ENCODE peak calls at places on chromosome 9, in nine cellular contexts. Q, M, B, C, N, K, V, U and F are unnamed samples.
A peak's percentile ranks its signal among the peaks of the same experiment; 100 is the strongest.

GRCh38 chr9:118303216-118303615 is 599.0 kb downstream of the TLR4 start:
- DNase-seq in Q (no peak), C (no peak), N (no peak), U (no peak), M (no peak), K (no peak), V (no peak), B (no peak), F (no peak)

GRCh38 chr9:121738969-121739368 is 87.5 kb downstream of the DAB2IP start:
- DNase-seq in K (peak; percentile 21), U (no peak), N (no peak), M (no peak), B (no peak), V (no peak), Q (no peak), C (no peak), F (no peak)

GRCh38 chr9:38032266-38032830 is 36.7 kb downstream of the SHB start:
- DNase-seq in Q (no peak), K (no peak), C (no peak), V (no peak), N (no peak), B (no peak), M (no peak), U (no peak), F (no peak)

GRCh38 chr9:136795027-136795402 is 1.1 kb upstream of the CCDC183 start:
- DNase-seq in N (no peak), V (no peak), Q (no peak), C (no peak), M (no peak), B (no peak), K (no peak), U (no peak), F (no peak)

GRCh38 chr9:129032541-129033159 is 3.8 kb upstream of the MIGA2 start:
- DNase-seq in Q (no peak), M (no peak), B (no peak), U (no peak), K (no peak), V (no peak), N (no peak), C (no peak), F (no peak)

GRCh38 chr9:133075925-133076324 is 14.1 kb downstream of the CEL start:
- DNase-seq in V (no peak), K (peak; percentile 53), Q (peak; percentile 80), B (no peak), M (no peak), U (no peak), C (no peak), N (no peak), F (no peak)

GRCh38 chr9:137456061-137456863 is 2.9 kb downstream of the NSMF start:
- DNase-seq in M (no peak), V (no peak), C (no peak), K (no peak), B (no peak), N (no peak), Q (no peak), U (no peak), F (no peak)

GRCh38 chr9:86946712-86947145 is 577 bp downstream of the GAS1 start:
- DNase-seq in C (peak; percentile 40), U (peak; percentile 14), V (no peak), Q (no peak), B (peak; percentile 39), K (no peak), N (no peak), M (peak; percentile 37), F (no peak)

GRCh38 chr9:21964925-21965385 is 29.2 kb downstream of the CDKN2A start:
- DNase-seq in M (peak; percentile 65), Q (peak; percentile 74), U (no peak), V (no peak), C (no peak), N (peak; percentile 41), B (peak; percentile 67), K (no peak), F (peak; percentile 35)

GRCh38 chr9:95005276-95006141 is 279.0 kb downstream of the AOPEP start:
- DNase-seq in B (no peak), Q (no peak), C (no peak), K (no peak), M (no peak), V (no peak), N (no peak), U (no peak), F (no peak)

GRCh38 chr9:133762488-133763271 is 24.5 kb upstream of the SARDH start:
- DNase-seq in N (no peak), Q (no peak), K (no peak), C (no peak), B (peak; percentile 2), U (no peak), V (no peak), M (no peak), F (no peak)

GRCh38 chr9:113646491-113646890 is 183.0 kb downstream of the RGS3 start:
- DNase-seq in K (no peak), M (no peak), V (no peak), N (no peak), Q (no peak), U (no peak), B (no peak), C (no peak), F (no peak)

GRCh38 chr9:103627731-103628130 is 466.4 kb upstream of the SMC2 start:
- DNase-seq in C (no peak), N (no peak), K (no peak), Q (no peak), B (no peak), M (no peak), U (no peak), V (no peak), F (no peak)

GRCh38 chr9:83449981-83450380 is 88.2 kb downstream of the FRMD3 start:
- DNase-seq in N (no peak), C (no peak), B (no peak), Q (no peak), K (no peak), V (peak; percentile 27), M (no peak), U (no peak), F (no peak)

GRCh38 chr9:131977074-131977838 is 102.4 kb downstream of the MED27 start:
- DNase-seq in V (no peak), B (no peak), M (no peak), N (no peak), C (no peak), Q (no peak), K (no peak), U (no peak), F (no peak)

GRCh38 chr9:89185980-89186379 is 7.4 kb upstream of the SHC3 start:
- DNase-seq in K (no peak), M (no peak), N (no peak), V (no peak), B (no peak), Q (peak; percentile 44), U (no peak), C (peak; percentile 42), F (no peak)

GRCh38 chr9:34551751-34552605 is 29.2 kb upstream of the ENHO start:
- DNase-seq in B (no peak), K (no peak), Q (no peak), C (no peak), N (no peak), M (no peak), V (no peak), U (no peak), F (no peak)

GRCh38 chr9:128877852-128878251 is 3.9 kb downstream of the KYAT1 start:
- DNase-seq in Q (no peak), B (no peak), M (no peak), C (no peak), K (no peak), N (no peak), U (no peak), V (no peak), F (no peak)

GRCh38 chr9:97853844-97854695 is 1.0 kb downstream of the FOXE1 start:
- DNase-seq in Q (peak; percentile 68), B (peak; percentile 78), C (no peak), M (peak; percentile 69), U (peak; percentile 30), N (peak; percentile 13), K (no peak), V (peak; percentile 56), F (no peak)

GRCh38 chr9:81244631-81245030 is 444.7 kb downstream of the TLE1 start:
- DNase-seq in Q (no peak), V (no peak), U (no peak), B (no peak), K (no peak), C (no peak), M (no peak), N (no peak), F (no peak)

GRCh38 chr9:126033956-126034355 is 286.8 kb downstream of the PBX3 start:
- DNase-seq in K (no peak), N (no peak), C (no peak), B (no peak), U (no peak), V (no peak), M (no peak), Q (no peak), F (no peak)

GRCh38 chr9:133351908-133352634 is 4.1 kb downstream of the RPL7A start:
- DNase-seq in U (no peak), M (peak; percentile 70), V (no peak), Q (peak; percentile 62), K (no peak), C (peak; percentile 42), B (peak; percentile 66), N (no peak), F (no peak)

GRCh38 chr9:115442054-115442453 is 324.1 kb upstream of the TNC start:
- DNase-seq in M (no peak), N (no peak), V (no peak), K (peak; percentile 55), Q (no peak), U (no peak), C (no peak), B (no peak), F (no peak)

GRCh38 chr9:109604788-109605187 is 106.7 kb upstream of the PTPN3 start:
- DNase-seq in K (no peak), Q (no peak), B (no peak), N (no peak), C (no peak), V (no peak), M (no peak), U (no peak), F (no peak)

GRCh38 chr9:69465473-69465872 is 140.5 kb downstream of the ENTREP1 start:
- DNase-seq in M (no peak), N (no peak), Q (no peak), B (no peak), C (no peak), K (no peak), U (no peak), V (no peak), F (no peak)

GRCh38 chr9:76394896-76395244 is 644 bp upstream of the RFK start:
- DNase-seq in N (peak; percentile 24), Q (peak; percentile 52), M (peak; percentile 57), U (no peak), K (no peak), B (peak; percentile 63), C (no peak), V (peak; percentile 78), F (peak; percentile 22)